ENCODE peak calls at places on chromosomes 7 and 10, in seven cellular contexts. R, X, P, O, J, V and M are unnamed samples.
A peak's percentile ranks its signal among the peaks of the same experiment; 100 is the strongest.

GRCh38 chr7:3846738-3847137 is 545.7 kb downstream of the SDK1 start:
- DNase-seq in R (no peak), X (no peak), P (no peak), O (no peak), J (no peak), V (no peak), M (no peak)

GRCh38 chr7:132142006-132142405 is 434.3 kb downstream of the PLXNA4 start:
- DNase-seq in R (no peak), X (no peak), P (peak; percentile 22), O (no peak), J (no peak), V (no peak), M (no peak)

GRCh38 chr10:31961264-31961663 is 32.6 kb upstream of the ARHGAP12 start:
- DNase-seq in R (no peak), X (no peak), P (no peak), O (no peak), J (no peak), V (no peak), M (no peak)

GRCh38 chr10:32377458-32378370 is 30.8 kb upstream of the EPC1 start:
- DNase-seq in R (no peak), X (peak; percentile 47), P (no peak), O (peak; percentile 61), J (no peak), V (no peak), M (peak; percentile 53)

GRCh38 chr7:44534501-44534900 is 6.6 kb downstream of the NPC1L1 start:
- DNase-seq in R (no peak), X (no peak), P (peak; percentile 86), O (peak; percentile 18), J (no peak), V (peak; percentile 93), M (peak; percentile 9)

GRCh38 chr7:121960678-121961461 is 87.9 kb downstream of the PTPRZ1 start:
- DNase-seq in R (no peak), X (no peak), P (no peak), O (no peak), J (no peak), V (peak; percentile 51), M (no peak)

GRCh38 chr10:1251769-1252168 is 195.6 kb downstream of the WDR37 start:
- DNase-seq in R (no peak), X (no peak), P (no peak), O (no peak), J (no peak), V (no peak), M (no peak)

GRCh38 chr10:12077580-12078180 is 8.9 kb downstream of the DHTKD1 start:
- DNase-seq in R (no peak), X (peak; percentile 40), P (no peak), O (no peak), J (no peak), V (no peak), M (no peak)

GRCh38 chr10:19724287-19724686 is 91.9 kb upstream of the PLXDC2 start:
- DNase-seq in R (no peak), X (no peak), P (no peak), O (no peak), J (no peak), V (no peak), M (no peak)

GRCh38 chr7:18667466-18667865 is 171.9 kb downstream of the HDAC9 start:
- DNase-seq in R (no peak), X (no peak), P (peak; percentile 38), O (no peak), J (no peak), V (no peak), M (no peak)

DNA sequence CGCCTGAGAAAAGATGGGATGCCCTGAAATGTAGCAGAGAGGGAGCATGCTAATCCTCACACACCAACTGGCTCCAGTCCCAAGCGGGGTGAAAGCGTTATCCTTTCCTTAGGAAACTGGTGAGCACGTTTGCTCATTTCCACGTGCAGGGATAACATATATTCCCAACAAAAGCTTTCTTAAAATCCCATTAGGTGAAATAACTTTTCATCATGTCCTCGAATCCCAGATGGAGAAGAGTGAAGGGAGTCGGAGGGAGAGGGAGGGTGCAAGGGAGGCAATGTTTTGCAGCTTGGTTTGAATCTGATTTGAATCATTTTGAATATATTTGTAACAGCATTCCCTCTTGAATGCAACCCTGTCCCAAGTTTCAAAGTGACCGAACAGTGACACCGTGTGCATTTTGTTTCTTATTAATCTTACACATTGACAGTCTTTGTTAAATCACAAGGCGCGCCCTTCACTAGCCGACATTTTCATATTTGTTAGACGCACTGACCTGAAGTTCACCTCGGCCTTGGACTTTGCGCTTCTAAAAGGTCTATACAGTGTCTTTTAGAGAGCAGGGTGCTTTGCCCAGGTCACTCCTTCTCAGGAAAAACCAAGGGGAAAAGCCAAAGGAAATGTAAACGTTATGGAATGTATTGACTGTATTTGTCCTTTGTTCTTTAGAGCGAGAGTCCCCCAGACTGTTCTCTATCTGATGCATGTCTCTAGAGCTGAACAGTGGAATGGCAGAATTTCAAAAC is 3.0 kb upstream of the HOXA4 start:
- DNase-seq in R (no peak), X (peak; percentile 12), P (no peak), O (no peak), J (no peak), V (no peak), M (no peak)
- H3K27me3 ChIP-seq in R (peaks cover 31% of the 10 kb centered on the region), X (no peaks in the 10 kb centered on the region), P (peaks cover 100% of the 10 kb centered on the region), O (peaks cover 23% of the 10 kb centered on the region), J (peaks cover 13% of the 10 kb centered on the region), V (peaks cover 99% of the 10 kb centered on the region), M (peaks cover 18% of the 10 kb centered on the region)

GRCh38 chr10:103745264-103746247 is 109.8 kb downstream of the SH3PXD2A start:
- DNase-seq in R (no peak), X (peak; percentile 21), P (peak; percentile 46), O (no peak), J (no peak), V (peak; percentile 63), M (peak; percentile 33)
- H3K4me1 ChIP-seq in R (peaks cover 25% of the 10 kb centered on the region), X (no peaks in the 10 kb centered on the region), P (no peaks in the 10 kb centered on the region), O (peaks cover 9% of the 10 kb centered on the region), J (peaks cover 9% of the 10 kb centered on the region), V (no peaks in the 10 kb centered on the region), M (no peaks in the 10 kb centered on the region)

DNA sequence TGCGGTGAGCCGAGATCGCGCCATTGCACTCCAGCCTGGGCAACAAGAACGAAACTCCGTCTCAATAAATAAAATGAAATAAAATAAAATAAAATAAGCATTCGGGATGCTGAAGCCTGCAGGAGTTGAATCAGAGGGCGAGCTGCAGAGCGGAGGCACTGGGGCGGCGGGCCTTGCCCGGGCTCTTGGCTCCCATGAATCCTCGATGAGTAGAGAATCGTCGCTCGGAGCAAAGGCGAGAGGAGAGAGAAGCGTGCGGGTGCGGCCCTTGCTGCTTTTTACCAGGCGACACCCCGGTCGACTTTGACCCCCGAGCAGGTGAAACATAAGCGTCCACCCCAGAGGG is 168.3 kb downstream of the UBE2H start:
- DNase-seq in R (no peak), X (no peak), P (no peak), O (no peak), J (no peak), V (peak; percentile 61), M (no peak)
- H3K27me3 ChIP-seq in R (peaks cover 83% of the 10 kb centered on the region), X (peaks cover 67% of the 10 kb centered on the region), P (peaks cover 86% of the 10 kb centered on the region), O (peaks cover 51% of the 10 kb centered on the region), J (peaks cover 84% of the 10 kb centered on the region), V (peaks cover 99% of the 10 kb centered on the region), M (peaks cover 57% of the 10 kb centered on the region)

GRCh38 chr7:831596-832291 is 532 bp upstream of the SUN1 start:
- DNase-seq in R (no peak), X (no peak), P (no peak), O (no peak), J (no peak), V (no peak), M (no peak)
- H3K4me1 ChIP-seq in R (peaks cover 61% of the 10 kb centered on the region), X (no peaks in the 10 kb centered on the region), P (peaks cover 18% of the 10 kb centered on the region), O (peaks cover 36% of the 10 kb centered on the region), J (peaks cover 43% of the 10 kb centered on the region), V (no peaks in the 10 kb centered on the region), M (peaks cover 27% of the 10 kb centered on the region)

GRCh38 chr10:117552759-117553158 is 10.2 kb downstream of the EMX2 start:
- DNase-seq in R (no peak), X (no peak), P (no peak), O (no peak), J (no peak), V (no peak), M (no peak)

GRCh38 chr10:117552156-117552620 is 9.6 kb downstream of the EMX2 start:
- DNase-seq in R (no peak), X (no peak), P (peak; percentile 67), O (no peak), J (no peak), V (peak; percentile 85), M (no peak)

GRCh38 chr10:117550042-117550441 is 7.5 kb downstream of the EMX2 start:
- DNase-seq in R (no peak), X (no peak), P (no peak), O (no peak), J (no peak), V (no peak), M (no peak)

GRCh38 chr10:117550599-117551321 is 8.2 kb downstream of the EMX2 start:
- DNase-seq in R (no peak), X (no peak), P (peak; percentile 18), O (no peak), J (no peak), V (no peak), M (no peak)

GRCh38 chr10:117551322-117552155 is 9.0 kb downstream of the EMX2 start:
- DNase-seq in R (no peak), X (no peak), P (peak; percentile 37), O (no peak), J (no peak), V (peak; percentile 77), M (no peak)
- H3K27me3 ChIP-seq in R (peaks cover 100% of the 10 kb centered on the region), X (peaks cover 66% of the 10 kb centered on the region), P (peaks cover 100% of the 10 kb centered on the region), O (peaks cover 38% of the 10 kb centered on the region), J (peaks cover 98% of the 10 kb centered on the region), V (peaks cover 100% of the 10 kb centered on the region), M (peaks cover 11% of the 10 kb centered on the region)